ENCODE peak calls at places on chromosomes 13 and 19, in four cellular contexts. V, T, K and Y are unnamed samples.

GRCh38 chr13:72774019-72774418 is 7.7 kb downstream of the DIS3 start:
- DNase-seq in V (no peak), T (no peak), K (no peak), Y (no peak)

GRCh38 chr19:10222201-10222890 is 8.8 kb downstream of the S1PR2 start:
- DNase-seq in V (no peak), T (no peak), K (no peak), Y (no peak)

GRCh38 chr13:49246850-49247721 is 639 bp upstream of the CDADC1 start:
- DNase-seq in K (no peak), T (no peak), V (no peak), Y (no peak)

GRCh38 chr13:96780105-96780504 is 214.2 kb downstream of the OXGR1 start:
- DNase-seq in V (no peak), T (no peak), K (no peak), Y (no peak)

GRCh38 chr13:113095146-113096051 is 10.2 kb upstream of the F7 start:
- DNase-seq in T (no peak), V (no peak), K (no peak), Y (no peak)

GRCh38 chr19:39310558-39311311 is 9.9 kb downstream of the LRFN1 start:
- DNase-seq in V (no peak), K (no peak), T (peak), Y (peak)

GRCh38 chr13:21901326-21901725 is 230.5 kb downstream of the FGF9 start:
- DNase-seq in K (no peak), V (no peak), T (no peak), Y (no peak)

GRCh38 chr19:5182811-5183210 is 157.8 kb downstream of the PTPRS start:
- DNase-seq in V (no peak), K (no peak), T (no peak), Y (no peak)

GRCh38 chr19:3407556-3408516 is 41.5 kb downstream of the NFIC start:
- DNase-seq in T (no peak), V (no peak), K (peak), Y (no peak)

GRCh38 chr19:56092685-56093631 is 28.1 kb downstream of the ZNF787 start:
- DNase-seq in V (no peak), T (no peak), K (no peak), Y (no peak)

GRCh38 chr13:31227063-31227462 is 27.3 kb downstream of the B3GLCT start:
- DNase-seq in T (no peak), V (no peak), K (no peak), Y (no peak)

GRCh38 chr13:99955747-99956472 is 15.7 kb downstream of the ZIC5 start:
- DNase-seq in V (no peak), T (no peak), K (no peak), Y (peak)
- TF ChIP-seq HMGXB4 in V (no peak), T (no peak), K (no peak), Y (no peak)

DNA sequence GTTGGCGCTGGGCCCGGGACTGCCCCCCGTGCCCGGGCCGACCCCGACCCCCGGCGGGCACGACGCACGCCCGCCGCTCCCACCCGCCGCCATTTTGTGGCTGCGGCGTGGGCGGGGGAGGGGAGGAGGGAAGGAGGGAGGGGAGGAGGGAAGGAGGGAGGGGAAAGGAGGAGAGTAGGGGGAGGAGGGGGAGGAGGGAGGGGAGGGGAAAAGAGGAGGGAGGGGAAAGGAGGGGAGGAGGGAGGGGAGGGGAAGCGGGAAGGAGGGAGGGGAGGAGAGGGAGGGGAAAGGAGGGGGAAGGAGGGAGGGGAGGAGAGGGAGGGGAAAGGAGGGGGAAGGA is at the start of gene BTBD2:
- DNase-seq in T (no peak), V (no peak), K (no peak), Y (no peak)
- TF ChIP-seq HMGXB4 in T (no peak), V (no peak), K (no peak), Y (no peak)

DNA sequence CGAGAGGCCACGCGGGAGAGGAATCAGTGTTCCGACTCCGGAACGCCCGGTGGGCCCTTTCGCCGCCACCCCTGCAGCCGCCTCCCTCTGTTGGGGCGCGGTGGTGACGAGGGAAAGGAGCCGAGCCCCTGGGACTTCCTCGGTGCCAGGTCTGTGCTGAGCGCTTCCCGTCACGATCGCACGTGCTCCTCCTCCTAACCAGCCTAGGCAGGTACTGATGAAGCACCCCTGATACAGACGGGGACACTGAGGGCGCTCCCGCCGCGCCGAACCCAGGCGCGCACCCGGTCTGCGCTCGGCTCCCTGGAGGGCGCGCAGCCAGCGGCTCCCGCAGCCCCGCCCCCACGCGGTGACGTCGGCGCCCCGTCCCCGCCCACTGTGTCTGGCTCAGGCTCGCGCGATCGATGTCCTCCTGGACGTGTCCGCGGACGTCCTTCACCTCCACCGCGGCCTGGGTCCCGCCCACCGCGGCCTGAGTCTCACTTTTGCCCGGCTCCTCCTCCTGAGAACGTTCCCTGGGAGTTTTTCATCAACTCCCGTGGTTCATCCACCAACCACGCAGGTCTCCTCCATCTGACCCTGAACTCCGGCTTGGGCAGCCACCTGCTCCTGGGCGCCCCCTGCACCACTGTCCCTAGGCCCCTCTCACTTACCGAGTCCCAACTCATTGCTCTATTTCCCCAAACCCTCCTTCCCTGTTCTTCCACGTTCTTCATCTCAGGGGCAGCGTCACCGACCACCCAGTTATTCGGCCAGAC is 2.6 kb upstream of the KLK15 start:
- DNase-seq in V (peak), T (peak), K (peak), Y (peak)
- TF ChIP-seq HMGXB4 in V (no peak), T (no peak), K (peak), Y (peak)

DNA sequence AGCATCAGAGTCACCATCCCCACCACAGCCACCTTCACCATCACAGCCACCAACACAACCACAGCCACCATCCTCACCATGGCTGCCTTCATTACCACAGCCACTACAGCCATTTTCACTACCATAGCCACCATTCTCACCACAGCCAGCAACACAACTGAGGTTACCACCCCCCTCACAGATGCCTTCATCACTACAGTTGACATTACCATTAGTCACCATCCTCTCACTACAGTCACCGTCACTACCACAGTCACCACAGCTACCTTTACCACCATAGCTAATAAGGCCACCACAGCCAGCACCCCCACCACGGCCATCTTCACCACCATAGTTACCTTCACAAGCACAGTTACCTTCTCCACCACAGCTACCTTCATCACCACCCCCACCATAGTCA is 269.6 kb downstream of the DNAJC15 start:
- DNase-seq in V (no peak), K (no peak), T (no peak), Y (no peak)
- TF ChIP-seq HMGXB4 in V (no peak), K (no peak), T (no peak), Y (no peak)

DNA sequence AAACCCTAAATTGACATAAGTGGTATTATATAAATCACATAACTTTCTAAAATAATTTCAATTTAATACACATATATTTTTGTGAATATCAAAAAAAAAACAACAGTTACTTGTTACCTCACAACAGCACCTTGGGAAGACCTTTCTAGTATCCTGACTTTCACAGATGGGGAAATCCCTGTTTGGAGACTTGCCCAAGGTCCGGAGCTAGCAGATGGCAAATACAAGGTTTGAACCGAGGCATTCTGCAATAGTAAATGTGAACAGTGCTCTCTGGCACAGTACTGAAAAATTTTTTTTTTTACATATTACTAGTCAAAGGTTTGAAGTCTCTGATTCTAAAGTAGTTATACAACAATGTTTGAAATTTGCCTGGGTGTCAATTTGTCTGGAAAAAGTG is 104.5 kb downstream of the SUCLA2 start:
- DNase-seq in T (no peak), V (no peak), K (no peak), Y (no peak)
- TF ChIP-seq HMGXB4 in T (no peak), V (no peak), K (no peak), Y (no peak)

GRCh38 chr19:45470147-45471081 is 2.6 kb downstream of the FOSB start:
- DNase-seq in V (no peak), T (peak), K (no peak), Y (no peak)
- TF ChIP-seq HMGXB4 in V (peak), T (no peak), K (no peak), Y (no peak)

DNA sequence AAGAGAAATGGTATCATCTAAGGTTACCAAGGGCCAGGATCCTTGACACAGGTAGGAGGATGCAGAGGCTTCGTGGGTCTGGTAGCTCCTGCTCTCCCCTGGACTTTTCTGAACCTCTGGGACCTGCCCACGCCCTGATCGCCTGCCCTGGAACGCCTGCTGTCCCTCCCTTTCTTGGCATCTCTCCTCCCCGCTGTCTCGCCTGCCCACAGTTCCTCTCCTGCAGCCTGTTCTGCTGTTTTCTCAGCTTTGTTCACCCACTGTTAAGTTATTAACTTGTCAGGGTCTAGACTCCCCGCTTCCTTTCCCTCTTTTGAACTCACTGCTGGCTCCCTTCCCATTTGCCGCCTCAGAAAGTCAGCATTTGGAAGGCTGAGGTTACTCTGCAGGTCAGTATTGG is 19.8 kb downstream of the SERP2 start:
- DNase-seq in V (no peak), K (no peak), T (no peak), Y (no peak)
- TF ChIP-seq HMGXB4 in V (no peak), K (no peak), T (no peak), Y (no peak)

DNA sequence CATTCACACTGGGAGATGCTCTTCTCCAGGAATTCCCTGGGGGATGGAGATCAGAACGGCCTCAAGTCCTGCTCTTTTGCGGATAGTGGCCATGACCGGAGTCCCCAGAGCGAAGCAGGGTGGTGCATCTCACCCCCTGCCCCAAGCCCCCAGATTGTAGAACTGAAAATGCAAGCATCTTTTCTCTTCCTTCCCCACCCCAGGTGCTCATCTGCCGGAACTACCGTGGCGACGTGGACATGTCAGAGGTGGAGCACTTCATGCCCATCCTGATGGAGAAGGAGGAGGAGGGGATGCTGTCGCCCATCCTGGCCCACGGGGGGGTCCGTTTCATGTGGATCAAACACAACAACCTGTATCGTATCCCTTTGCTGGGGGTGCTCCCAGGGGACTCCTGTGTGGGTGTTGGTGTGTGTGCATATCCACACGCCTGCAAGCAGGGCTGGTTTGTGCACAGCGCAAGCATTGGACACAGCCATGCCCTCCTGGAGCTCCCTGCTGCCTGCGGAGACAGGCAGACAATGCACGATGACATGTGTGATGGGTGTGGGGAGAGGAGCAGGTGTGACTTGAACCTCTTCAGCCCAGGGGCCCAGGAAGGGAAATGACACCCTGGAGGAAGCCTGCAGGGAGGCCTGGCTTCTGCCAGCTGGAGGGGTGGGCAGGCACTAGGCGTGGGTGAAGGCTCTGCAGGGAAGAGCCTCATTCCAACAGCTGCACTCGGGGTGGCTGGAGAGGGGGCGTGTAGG is 5.7 kb downstream of the AP1M1 start:
- DNase-seq in V (no peak), T (no peak), K (no peak), Y (peak)
- TF ChIP-seq HMGXB4 in V (no peak), T (no peak), K (no peak), Y (no peak)

GRCh38 chr13:59771272-59771671 is 392.5 kb downstream of the DIAPH3 start:
- DNase-seq in V (peak), T (peak), K (peak), Y (no peak)

GRCh38 chr13:59780058-59780457 is 383.7 kb downstream of the DIAPH3 start:
- DNase-seq in K (no peak), T (no peak), V (no peak), Y (no peak)

GRCh38 chr13:59770451-59770850 is 393.3 kb downstream of the DIAPH3 start:
- DNase-seq in K (no peak), T (no peak), V (no peak), Y (no peak)

GRCh38 chr13:59776924-59777690 is 386.6 kb downstream of the DIAPH3 start:
- DNase-seq in K (no peak), T (no peak), V (no peak), Y (no peak)

GRCh38 chr13:59774511-59774911 is 389.2 kb downstream of the DIAPH3 start:
- DNase-seq in V (no peak), K (peak), T (no peak), Y (no peak)
- TF ChIP-seq HMGXB4 in V (no peak), K (no peak), T (no peak), Y (no peak)